ENCODE peak calls at places on chromosomes 16 and 17, in ten cellular contexts. R, B, E, C, W, Z, M, I, K and G are unnamed samples.

GRCh38 chr17:4538236-4539002 is 16.8 kb downstream of the MYBBP1A start:
- DNase-seq in M (no peak), I (no peak), B (no peak), W (no peak), Z (no peak), C (no peak), E (no peak), R (no peak), K (no peak), G (no peak)

GRCh38 chr16:102060-102855 is 24.2 kb downstream of the MPG start:
- DNase-seq in C (no peak), E (no peak), M (no peak), B (no peak), W (no peak), K (peak), R (no peak), Z (no peak), I (no peak), G (no peak)

GRCh38 chr16:86579268-86580062 is 1.1 kb downstream of the FOXL1 start:
- DNase-seq in I (peak), Z (no peak), W (no peak), C (no peak), B (no peak), R (no peak), K (no peak), E (no peak), M (no peak), G (no peak)

GRCh38 chr16:59210955-59211541 is 476.9 kb upstream of the GOT2 start:
- DNase-seq in E (peak), K (peak), B (no peak), R (no peak), W (no peak), C (no peak), M (no peak), Z (no peak), I (peak), G (no peak)

GRCh38 chr17:60229189-60229802 is 79.5 kb downstream of the CA4 start:
- DNase-seq in W (no peak), K (peak), C (no peak), R (peak), E (no peak), M (no peak), I (no peak), B (no peak), Z (no peak), G (no peak)

GRCh38 chr17:57604771-57605733 is 140.0 kb downstream of the CCDC182 start:
- DNase-seq in W (no peak), M (no peak), I (peak), C (peak), B (peak), E (no peak), Z (no peak), R (no peak), K (peak), G (peak)

GRCh38 chr17:77435272-77436057 is 294.7 kb downstream of the SEC14L1 start:
- DNase-seq in I (no peak), E (no peak), B (no peak), R (no peak), K (no peak), M (no peak), C (no peak), Z (no peak), W (no peak), G (peak)

GRCh38 chr16:51151951-51152663 is 1.0 kb upstream of the SALL1 start:
- DNase-seq in E (no peak), W (peak), I (peak), R (no peak), C (no peak), B (no peak), K (peak), Z (no peak), M (no peak), G (no peak)

GRCh38 chr17:42050360-42051012 is at the start of gene C17orf113:
- DNase-seq in M (no peak), I (peak), B (no peak), K (peak), R (no peak), E (no peak), W (no peak), C (peak), Z (no peak), G (peak)

GRCh38 chr16:1707193-1707790 is 1.3 kb downstream of the MAPK8IP3 start:
- DNase-seq in R (no peak), I (peak), W (no peak), M (no peak), K (peak), C (peak), E (no peak), B (no peak), Z (peak), G (no peak)